ENCODE peak calls at places on chromosomes 6 and 20, in four cellular contexts. L is HCT116, N is K562, O is HepG2. T is an unnamed sample.

GRCh38 chr20:3543901-3544507 is 73.2 kb downstream of the ATRN start:
- DNase-seq in L (no peak), N (no peak), O (peak; percentile 78), T (no peak)

GRCh38 chr20:58482416-58482815 is 32.8 kb downstream of the APCDD1L start:
- DNase-seq in L (no peak), N (peak; percentile 46), O (no peak), T (no peak)

GRCh38 chr6:15511248-15512125 is 151.3 kb downstream of the DTNBP1 start:
- DNase-seq in L (no peak), N (no peak), O (no peak), T (no peak)

GRCh38 chr20:22690616-22691179 is 106.3 kb upstream of the FOXA2 start:
- DNase-seq in L (no peak), N (no peak), O (no peak), T (no peak)

GRCh38 chr6:25089442-25089841 is 153.7 kb upstream of the RIPOR2 start:
- DNase-seq in L (no peak), N (no peak), O (no peak), T (no peak)

GRCh38 chr20:3739926-3740599 is 7.6 kb downstream of the HSPA12B start:
- DNase-seq in L (no peak), N (peak; percentile 22), O (peak; percentile 34), T (no peak)

GRCh38 chr6:111642463-111643158 is 36.9 kb upstream of the TRAF3IP2 start:
- DNase-seq in L (peak; percentile 70), N (peak; percentile 58), O (peak; percentile 80), T (peak; percentile 67)

GRCh38 chr6:37783831-37784584 is 35.5 kb upstream of the ZFAND3 start:
- DNase-seq in L (no peak), N (no peak), O (no peak), T (no peak)

GRCh38 chr6:56511591-56511990 is 131.1 kb downstream of the DST start:
- DNase-seq in L (no peak), N (no peak), O (no peak), T (no peak)

GRCh38 chr20:48283470-48284110 is 498.3 kb upstream of the SULF2 start:
- DNase-seq in L (no peak), N (no peak), O (peak; percentile 82), T (peak; percentile 5)

GRCh38 chr20:8431538-8432434 is 299.7 kb downstream of the PLCB1 start:
- DNase-seq in L (no peak), N (no peak), O (no peak), T (no peak)

GRCh38 chr20:45822863-45823262 is 4.2 kb downstream of the TNNC2 start:
- DNase-seq in L (no peak), N (no peak), O (no peak), T (no peak)

DNA sequence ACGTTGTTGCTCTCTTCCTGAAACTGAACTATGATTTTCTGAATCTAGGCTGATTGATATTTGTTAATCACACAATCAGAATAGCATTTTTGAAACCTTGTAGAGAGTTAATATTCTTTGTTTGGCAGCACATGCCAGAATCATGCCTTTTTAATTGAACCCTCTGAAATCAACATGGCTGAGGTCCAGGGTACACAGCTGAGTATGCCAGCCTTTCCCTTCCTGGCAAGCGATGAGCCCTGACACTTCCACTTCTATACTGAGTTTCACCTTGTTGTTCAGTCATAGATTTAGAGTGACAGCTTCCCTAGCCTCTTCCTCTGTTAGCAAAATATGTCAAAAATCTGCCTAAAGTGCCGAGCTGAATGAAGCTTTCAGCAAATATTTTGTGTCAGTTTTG is 6.8 kb downstream of the HDDC2 start:
- DNase-seq in L (no peak), N (no peak), O (no peak), T (no peak)
- TF ChIP-seq REST in L (no peak), N (no peak), O (no peak), T (no peak)

GRCh38 chr20:29301624-29302259 is 1955.7 kb upstream of the DEFB115 start:
- DNase-seq in L (no peak), N (no peak), O (no peak), T (no peak)
- H3K9me3 ChIP-seq in L (no peaks in the 10 kb centered on the region), N (no peaks in the 10 kb centered on the region), O (peaks cover 93% of the 10 kb centered on the region), T (no peaks in the 10 kb centered on the region)

GRCh38 chr6:85726206-85726605 is 83.5 kb upstream of the SYNCRIP start:
- DNase-seq in L (peak; percentile 19), N (no peak), O (no peak), T (no peak)
- TF ChIP-seq TCF7L2 in L (no peak), N (no peak), O (no peak), T (no peak)

DNA sequence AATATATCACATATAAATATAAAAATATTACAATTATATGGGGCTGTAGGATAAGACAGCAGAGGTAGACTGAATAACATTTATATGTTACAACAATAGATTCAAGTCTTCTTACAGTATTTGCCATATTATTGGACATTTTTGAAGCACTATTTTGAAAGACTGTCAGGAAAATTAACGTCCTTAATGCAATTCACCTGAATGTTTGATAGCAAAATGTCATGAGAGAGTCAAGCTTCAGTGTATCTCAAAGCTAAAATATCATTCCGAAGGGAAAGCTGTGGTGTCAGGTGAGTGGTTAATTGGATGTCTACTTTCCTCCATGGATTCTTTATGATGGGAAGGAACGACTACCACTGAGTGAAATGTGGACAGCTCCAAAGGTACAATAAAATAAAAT is 1004.0 kb downstream of the HACE1 start:
- DNase-seq in L (no peak), N (no peak), O (no peak), T (no peak)
- TF ChIP-seq REST in L (no peak), N (no peak), O (no peak), T (no peak)

GRCh38 chr6:160798625-160799024 is 96.6 kb downstream of the PLG start:
- DNase-seq in L (no peak), N (no peak), O (no peak), T (no peak)
- H3K9me3 ChIP-seq in L (no peaks in the 10 kb centered on the region), N (peaks cover 3% of the 10 kb centered on the region), O (peaks cover 18% of the 10 kb centered on the region), T (peaks cover 14% of the 10 kb centered on the region)

GRCh38 chr20:5741089-5741488 is 9.1 kb upstream of the SHLD1 start:
- DNase-seq in L (no peak), N (peak; percentile 69), O (no peak), T (no peak)

GRCh38 chr20:5731753-5732366 is 18.3 kb upstream of the SHLD1 start:
- DNase-seq in L (no peak), N (no peak), O (no peak), T (no peak)

GRCh38 chr20:5734559-5735137 is 15.6 kb upstream of the SHLD1 start:
- DNase-seq in L (no peak), N (no peak), O (no peak), T (no peak)

GRCh38 chr20:5737619-5737953 is 12.6 kb upstream of the SHLD1 start:
- DNase-seq in L (no peak), N (no peak), O (no peak), T (no peak)

GRCh38 chr20:5735845-5736530 is 14.2 kb upstream of the SHLD1 start:
- DNase-seq in L (no peak), N (no peak), O (no peak), T (no peak)
- TF ChIP-seq TCF7L2 in L (no peak), N (no peak), O (no peak), T (no peak)